ENCODE peak calls at places on chromosome 2, in seven cellular contexts. One of them, this sample, is unnamed.

GRCh38 chr2:24307961-24308360 is 52.4 kb downstream of the ITSN2 start:
- DNase-seq in progenitor cell of endocrine pancreas: no peak
- DNase-seq in psoas muscle: no peak
- DNase-seq in foreskin keratinocyte: no peak
- DNase-seq in ovary: no peak
- DNase-seq in epithelial cell of proximal tubule: no peak
- DNase-seq in HCT116: no peak
- DNase-seq in this sample: no peak

GRCh38 chr2:131016826-131017596 is 76.2 kb downstream of the FAM168B start:
- DNase-seq in ovary: no peak
- DNase-seq in foreskin keratinocyte: peak; percentile 98
- DNase-seq in progenitor cell of endocrine pancreas: no peak
- DNase-seq in HCT116: no peak
- DNase-seq in psoas muscle: no peak
- DNase-seq in epithelial cell of proximal tubule: peak; percentile 72
- DNase-seq in this sample: peak; percentile 18

GRCh38 chr2:186309901-186310300 is 176.2 kb upstream of the ZC3H15 start:
- DNase-seq in HCT116: no peak
- DNase-seq in epithelial cell of proximal tubule: no peak
- DNase-seq in psoas muscle: no peak
- DNase-seq in ovary: no peak
- DNase-seq in foreskin keratinocyte: no peak
- DNase-seq in progenitor cell of endocrine pancreas: no peak
- DNase-seq in this sample: no peak

GRCh38 chr2:66255871-66256270 is 179.1 kb upstream of the MEIS1 start:
- DNase-seq in progenitor cell of endocrine pancreas: no peak
- DNase-seq in epithelial cell of proximal tubule: no peak
- DNase-seq in ovary: no peak
- DNase-seq in foreskin keratinocyte: no peak
- DNase-seq in HCT116: no peak
- DNase-seq in psoas muscle: no peak
- DNase-seq in this sample: no peak

GRCh38 chr2:202096736-202097135 is 23.7 kb downstream of the KIAA2012 start:
- DNase-seq in psoas muscle: no peak
- DNase-seq in progenitor cell of endocrine pancreas: no peak
- DNase-seq in epithelial cell of proximal tubule: no peak
- DNase-seq in HCT116: no peak
- DNase-seq in ovary: no peak
- DNase-seq in foreskin keratinocyte: no peak
- DNase-seq in this sample: no peak

GRCh38 chr2:1750935-1751767 is 6.8 kb upstream of the PXDN start:
- DNase-seq in HCT116: peak; percentile 42
- DNase-seq in foreskin keratinocyte: no peak
- DNase-seq in psoas muscle: peak; percentile 55
- DNase-seq in epithelial cell of proximal tubule: no peak
- DNase-seq in ovary: peak; percentile 75
- DNase-seq in progenitor cell of endocrine pancreas: peak; percentile 45
- DNase-seq in this sample: peak; percentile 29

GRCh38 chr2:26580151-26580550 is 61.0 kb downstream of the CIB4 start:
- DNase-seq in ovary: no peak
- DNase-seq in epithelial cell of proximal tubule: no peak
- DNase-seq in HCT116: no peak
- DNase-seq in foreskin keratinocyte: no peak
- DNase-seq in psoas muscle: no peak
- DNase-seq in progenitor cell of endocrine pancreas: no peak
- DNase-seq in this sample: no peak

GRCh38 chr2:31386648-31387047 is 27.9 kb downstream of the XDH start:
- DNase-seq in progenitor cell of endocrine pancreas: no peak
- DNase-seq in psoas muscle: no peak
- DNase-seq in ovary: no peak
- DNase-seq in foreskin keratinocyte: no peak
- DNase-seq in HCT116: no peak
- DNase-seq in epithelial cell of proximal tubule: no peak
- DNase-seq in this sample: peak; percentile 12

GRCh38 chr2:107062173-107062572 is 176.2 kb upstream of the ST6GAL2 start:
- DNase-seq in psoas muscle: no peak
- DNase-seq in HCT116: no peak
- DNase-seq in progenitor cell of endocrine pancreas: no peak
- DNase-seq in foreskin keratinocyte: no peak
- DNase-seq in epithelial cell of proximal tubule: no peak
- DNase-seq in ovary: no peak
- DNase-seq in this sample: no peak

GRCh38 chr2:113848758-113849460 is 41.0 kb upstream of the ACTR3 start:
- DNase-seq in ovary: no peak
- DNase-seq in psoas muscle: no peak
- DNase-seq in progenitor cell of endocrine pancreas: no peak
- DNase-seq in epithelial cell of proximal tubule: peak; percentile 71
- DNase-seq in HCT116: peak; percentile 13
- DNase-seq in foreskin keratinocyte: peak; percentile 93
- DNase-seq in this sample: no peak

GRCh38 chr2:113854970-113855740 is 34.7 kb upstream of the ACTR3 start:
- DNase-seq in epithelial cell of proximal tubule: no peak
- DNase-seq in foreskin keratinocyte: no peak
- DNase-seq in ovary: no peak
- DNase-seq in psoas muscle: no peak
- DNase-seq in progenitor cell of endocrine pancreas: no peak
- DNase-seq in HCT116: no peak
- DNase-seq in this sample: no peak

GRCh38 chr2:113850687-113851086 is 39.2 kb upstream of the ACTR3 start:
- DNase-seq in HCT116: no peak
- DNase-seq in psoas muscle: no peak
- DNase-seq in ovary: no peak
- DNase-seq in epithelial cell of proximal tubule: no peak
- DNase-seq in progenitor cell of endocrine pancreas: no peak
- DNase-seq in foreskin keratinocyte: no peak
- DNase-seq in this sample: no peak

GRCh38 chr2:113854208-113854607 is 35.7 kb upstream of the ACTR3 start:
- DNase-seq in epithelial cell of proximal tubule: no peak
- DNase-seq in progenitor cell of endocrine pancreas: no peak
- DNase-seq in psoas muscle: no peak
- DNase-seq in ovary: no peak
- DNase-seq in foreskin keratinocyte: no peak
- DNase-seq in HCT116: no peak
- DNase-seq in this sample: no peak

DNA sequence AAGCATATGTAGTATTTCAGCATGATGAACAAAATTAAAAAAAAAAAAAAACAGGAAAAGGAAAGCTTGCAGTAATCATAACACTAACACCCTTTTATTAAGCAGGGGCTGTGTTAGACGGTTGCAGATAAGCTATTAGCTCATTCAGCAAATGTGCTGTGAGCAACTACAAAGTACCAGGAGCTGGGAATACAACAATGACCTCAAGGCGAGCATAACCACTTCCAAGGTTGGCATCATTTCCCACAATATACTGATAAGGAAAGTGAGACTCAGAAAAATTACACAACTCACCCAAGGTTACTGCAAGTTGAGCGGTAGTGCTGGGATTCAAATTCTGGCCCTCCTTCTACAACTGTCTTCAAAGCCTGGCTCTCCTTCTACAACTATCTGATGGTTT is 38.2 kb upstream of the ACTR3 start:
- DNase-seq in HCT116: no peak
- DNase-seq in progenitor cell of endocrine pancreas: no peak
- DNase-seq in epithelial cell of proximal tubule: no peak
- DNase-seq in ovary: peak; percentile 22
- DNase-seq in foreskin keratinocyte: no peak
- DNase-seq in psoas muscle: no peak
- DNase-seq in this sample: no peak
- TF ChIP-seq CTCF in HCT116: no peak
- TF ChIP-seq CTCF in progenitor cell of endocrine pancreas: no peak
- TF ChIP-seq CTCF in epithelial cell of proximal tubule: no peak
- TF ChIP-seq CTCF in ovary: no peak
- TF ChIP-seq CTCF in foreskin keratinocyte: no peak
- TF ChIP-seq CTCF in psoas muscle: no peak
- TF ChIP-seq CTCF in this sample: no peak

GRCh38 chr2:42793314-42794270 is 1.2 kb upstream of the HAAO start:
- DNase-seq in psoas muscle: no peak
- DNase-seq in ovary: peak; percentile 56
- DNase-seq in epithelial cell of proximal tubule: no peak
- DNase-seq in foreskin keratinocyte: no peak
- DNase-seq in progenitor cell of endocrine pancreas: no peak
- DNase-seq in HCT116: no peak
- DNase-seq in this sample: no peak

GRCh38 chr2:42795275-42795674 is 2.9 kb upstream of the HAAO start:
- DNase-seq in foreskin keratinocyte: no peak
- DNase-seq in HCT116: no peak
- DNase-seq in psoas muscle: no peak
- DNase-seq in ovary: no peak
- DNase-seq in epithelial cell of proximal tubule: no peak
- DNase-seq in progenitor cell of endocrine pancreas: no peak
- DNase-seq in this sample: no peak

GRCh38 chr2:42795871-42796301 is 3.5 kb upstream of the HAAO start:
- DNase-seq in epithelial cell of proximal tubule: no peak
- DNase-seq in HCT116: no peak
- DNase-seq in ovary: no peak
- DNase-seq in psoas muscle: no peak
- DNase-seq in progenitor cell of endocrine pancreas: no peak
- DNase-seq in foreskin keratinocyte: peak; percentile 84
- DNase-seq in this sample: no peak

GRCh38 chr2:42792583-42793313 is at the start of gene HAAO:
- DNase-seq in psoas muscle: peak; percentile 63
- DNase-seq in epithelial cell of proximal tubule: no peak
- DNase-seq in progenitor cell of endocrine pancreas: peak; percentile 72
- DNase-seq in ovary: peak; percentile 77
- DNase-seq in HCT116: no peak
- DNase-seq in foreskin keratinocyte: no peak
- DNase-seq in this sample: peak; percentile 44

GRCh38 chr2:42794271-42795046 is 2.1 kb upstream of the HAAO start:
- DNase-seq in psoas muscle: no peak
- DNase-seq in HCT116: no peak
- DNase-seq in ovary: no peak
- DNase-seq in progenitor cell of endocrine pancreas: no peak
- DNase-seq in foreskin keratinocyte: no peak
- DNase-seq in epithelial cell of proximal tubule: no peak
- DNase-seq in this sample: peak; percentile 51
- TF ChIP-seq CTCF in psoas muscle: peak; percentile 31
- TF ChIP-seq CTCF in HCT116: no peak
- TF ChIP-seq CTCF in ovary: no peak
- TF ChIP-seq CTCF in progenitor cell of endocrine pancreas: peak; percentile 58
- TF ChIP-seq CTCF in foreskin keratinocyte: no peak
- TF ChIP-seq CTCF in epithelial cell of proximal tubule: peak; percentile 59
- TF ChIP-seq CTCF in this sample: peak; percentile 24

GRCh38 chr2:28271914-28272240 is 120.8 kb upstream of the FOSL2 start:
- DNase-seq in ovary: no peak
- DNase-seq in epithelial cell of proximal tubule: no peak
- DNase-seq in progenitor cell of endocrine pancreas: no peak
- DNase-seq in HCT116: no peak
- DNase-seq in psoas muscle: no peak
- DNase-seq in foreskin keratinocyte: no peak
- DNase-seq in this sample: no peak
- TF ChIP-seq CTCF in ovary: no peak
- TF ChIP-seq CTCF in epithelial cell of proximal tubule: no peak
- TF ChIP-seq CTCF in progenitor cell of endocrine pancreas: no peak
- TF ChIP-seq CTCF in HCT116: no peak
- TF ChIP-seq CTCF in psoas muscle: no peak
- TF ChIP-seq CTCF in foreskin keratinocyte: no peak
- TF ChIP-seq CTCF in this sample: no peak

DNA sequence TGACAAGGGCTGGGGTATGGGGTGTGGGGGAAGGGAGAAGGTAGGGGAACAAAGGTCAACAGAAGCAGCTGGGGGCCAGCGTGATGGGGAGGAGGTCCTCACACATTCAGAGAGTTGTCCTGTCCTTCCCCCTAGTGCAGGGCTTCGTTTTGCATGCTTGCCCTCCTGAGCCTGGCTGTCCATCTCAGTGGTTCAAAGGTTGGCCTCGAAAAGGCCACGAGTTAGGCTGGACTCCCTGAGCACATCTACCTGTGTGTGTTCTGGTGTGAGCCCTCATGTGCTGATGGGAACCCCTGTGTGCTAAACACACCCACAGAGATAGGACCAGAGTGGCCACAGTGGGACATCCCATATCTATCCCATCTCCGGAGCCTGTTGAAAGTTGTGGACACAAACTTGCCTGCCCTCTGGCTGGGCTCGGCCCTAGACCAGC is 51.9 kb downstream of the EPAS1 start:
- DNase-seq in ovary: no peak
- DNase-seq in progenitor cell of endocrine pancreas: no peak
- DNase-seq in epithelial cell of proximal tubule: no peak
- DNase-seq in HCT116: no peak
- DNase-seq in foreskin keratinocyte: no peak
- DNase-seq in psoas muscle: no peak
- DNase-seq in this sample: no peak
- TF ChIP-seq CTCF in ovary: no peak
- TF ChIP-seq CTCF in progenitor cell of endocrine pancreas: no peak
- TF ChIP-seq CTCF in epithelial cell of proximal tubule: no peak
- TF ChIP-seq CTCF in HCT116: no peak
- TF ChIP-seq CTCF in foreskin keratinocyte: no peak
- TF ChIP-seq CTCF in psoas muscle: no peak
- TF ChIP-seq CTCF in this sample: no peak

GRCh38 chr2:68359889-68360288 is 5.2 kb upstream of the PLEK start:
- DNase-seq in epithelial cell of proximal tubule: no peak
- DNase-seq in foreskin keratinocyte: no peak
- DNase-seq in ovary: no peak
- DNase-seq in psoas muscle: no peak
- DNase-seq in progenitor cell of endocrine pancreas: no peak
- DNase-seq in HCT116: no peak
- DNase-seq in this sample: no peak
- TF ChIP-seq CTCF in epithelial cell of proximal tubule: peak; percentile 37
- TF ChIP-seq CTCF in foreskin keratinocyte: peak; percentile 24
- TF ChIP-seq CTCF in ovary: no peak
- TF ChIP-seq CTCF in psoas muscle: no peak
- TF ChIP-seq CTCF in progenitor cell of endocrine pancreas: peak; percentile 20
- TF ChIP-seq CTCF in HCT116: peak; percentile 28
- TF ChIP-seq CTCF in this sample: no peak